ENCODE peak calls at places on chromosomes 2 and 18, in ten cellular contexts. M is OCI-LY7; I is AG09309; E is HuH-7; L is stimulated activated CD4-positive, alpha-beta T cell treated with anti-CD3 and anti-CD28 coated beads, Interleukin-12 subunit alpha, Interleukin-12 subunit beta, amount 100 ng/mL, for 24 hours; W is ACHN; A is A549; H is bronchial epithelial cell; Z is stimulated activated naive CD8-positive, alpha-beta T cell treated with anti-CD3 and anti-CD28 coated beads, Interleukin-15, Interleukin-2, amounts not matched to agents 100 U/mL and 50 U/mL, for 24 hours; B is HT1080. D is an unnamed sample.

GRCh38 chr2:45418532-45418931 is 192.5 kb downstream of the SRBD1 start:
- DNase-seq in M (no peak), I (no peak), E (no peak), L (no peak), W (no peak), A (no peak), H (no peak), Z (no peak), B (no peak), D (no peak)

GRCh38 chr2:95042472-95043271 is 17.2 kb downstream of the MAL start:
- DNase-seq in M (no peak), I (no peak), E (no peak), L (no peak), W (peak; percentile 21), A (no peak), H (peak; percentile 14), Z (no peak), B (no peak), D (no peak)

GRCh38 chr18:5895886-5896740 is 791 bp upstream of the TMEM200C start:
- DNase-seq in M (no peak), I (no peak), E (no peak), L (no peak), W (peak; percentile 8), A (no peak), H (no peak), Z (peak; percentile 6), B (no peak), D (no peak)

GRCh38 chr2:215425021-215425782 is 10.7 kb downstream of the FN1 start:
- DNase-seq in M (no peak), I (no peak), E (no peak), L (no peak), W (no peak), A (no peak), H (no peak), Z (no peak), B (no peak), D (no peak)

GRCh38 chr2:120607996-120608395 is 127.7 kb upstream of the GLI2 start:
- DNase-seq in M (no peak), I (no peak), E (no peak), L (no peak), W (no peak), A (no peak), H (no peak), Z (no peak), B (no peak), D (no peak)

GRCh38 chr18:23209796-23210195 is 74.5 kb downstream of the CABLES1 start:
- DNase-seq in M (no peak), I (no peak), E (no peak), L (no peak), W (no peak), A (no peak), H (no peak), Z (no peak), B (no peak), D (no peak)

GRCh38 chr2:128646691-128647090 is 328.0 kb upstream of the HS6ST1 start:
- DNase-seq in M (no peak), I (no peak), E (no peak), L (no peak), W (no peak), A (no peak), H (no peak), Z (no peak), B (no peak), D (no peak)

GRCh38 chr2:176122633-176123482 is at the start of gene HOXD9:
- DNase-seq in M (no peak), I (no peak), E (no peak), L (no peak), W (peak; percentile 83), A (no peak), H (no peak), Z (no peak), B (no peak), D (no peak)

GRCh38 chr18:72863754-72864153 is 4.0 kb downstream of the NETO1 start:
- DNase-seq in M (no peak), I (no peak), E (no peak), L (no peak), W (no peak), A (no peak), H (no peak), Z (no peak), B (no peak), D (no peak)

GRCh38 chr2:26300234-26300641 is 45.7 kb upstream of the SELENOI start:
- DNase-seq in M (no peak), I (no peak), E (no peak), L (no peak), W (no peak), A (no peak), H (peak; percentile 81), Z (peak; percentile 19), B (no peak), D (no peak)

GRCh38 chr2:241200822-241201395 is 12.4 kb downstream of the ANO7 start:
- DNase-seq in M (no peak), I (no peak), E (no peak), L (no peak), W (no peak), A (no peak), H (no peak), Z (no peak), B (no peak), D (no peak)

GRCh38 chr18:54843302-54843701 is 15.0 kb downstream of the RAB27B start:
- DNase-seq in M (no peak), I (no peak), E (no peak), L (no peak), W (no peak), A (no peak), H (no peak), Z (no peak), B (peak; percentile 13), D (no peak)